ENCODE peak calls at places on chromosomes 7 and 10, in eight cellular contexts. U is osteocyte; S is sigmoid colon; R is colonic mucosa; Y is CD4-positive, alpha-beta T cell; E is foreskin fibroblast; O is CD8-positive, alpha-beta T cell; Z is HFF-Myc. F is an unnamed sample.

GRCh38 chr10:5833814-5834213 is 20.6 kb upstream of the GDI2 start:
- DNase-seq in U (no peak), S (peak; percentile 19), R (no peak), Y (no peak), E (no peak), O (no peak), Z (no peak), F (no peak)

GRCh38 chr10:16713290-16713689 is 103.9 kb downstream of the RSU1 start:
- DNase-seq in U (no peak), S (no peak), R (no peak), Y (no peak), E (no peak), O (no peak), Z (no peak), F (no peak)

GRCh38 chr7:29622335-29623265 is 59.0 kb downstream of the PRR15 start:
- DNase-seq in U (no peak), S (no peak), R (no peak), Y (no peak), E (peak; percentile 94), O (no peak), Z (peak; percentile 88), F (no peak)

GRCh38 chr10:6215241-6215640 is 12.5 kb downstream of the PFKFB3 start:
- DNase-seq in U (no peak), S (no peak), R (no peak), Y (no peak), E (no peak), O (no peak), Z (no peak), F (no peak)

GRCh38 chr10:26479766-26480492 is 41.8 kb downstream of the APBB1IP start:
- DNase-seq in U (no peak), S (no peak), R (no peak), Y (peak; percentile 26), E (no peak), O (peak; percentile 38), Z (no peak), F (no peak)

GRCh38 chr7:115183431-115184057 is 261.6 kb downstream of the MDFIC start:
- DNase-seq in U (no peak), S (no peak), R (no peak), Y (no peak), E (no peak), O (no peak), Z (no peak), F (no peak)

GRCh38 chr7:105521027-105521730 is 892 bp downstream of the PUS7 start:
- DNase-seq in U (no peak), S (peak; percentile 78), R (peak; percentile 64), Y (peak; percentile 3), E (peak; percentile 41), O (peak; percentile 28), Z (no peak), F (no peak)

GRCh38 chr10:70913546-70914240 is 25.3 kb upstream of the PCBD1 start:
- DNase-seq in U (no peak), S (no peak), R (no peak), Y (no peak), E (no peak), O (no peak), Z (no peak), F (no peak)

GRCh38 chr7:129676017-129676897 is 64.7 kb downstream of the NRF1 start:
- DNase-seq in U (no peak), S (no peak), R (no peak), Y (no peak), E (no peak), O (no peak), Z (no peak), F (no peak)

GRCh38 chr7:142720981-142721380 is 28.3 kb upstream of the PRSS1 start:
- DNase-seq in U (no peak), S (no peak), R (no peak), Y (no peak), E (no peak), O (no peak), Z (no peak), F (no peak)

GRCh38 chr7:83908526-83908925 is 259.6 kb upstream of the SEMA3E start:
- DNase-seq in U (no peak), S (no peak), R (no peak), Y (no peak), E (no peak), O (no peak), Z (no peak), F (no peak)

GRCh38 chr10:31031666-31032514 is at the start of gene ZNF438:
- DNase-seq in U (peak; percentile 99), S (peak; percentile 99), R (peak; percentile 98), Y (peak; percentile 91), E (peak; percentile 97), O (peak; percentile 94), Z (peak; percentile 88), F (peak; percentile 88)
- TF ChIP-seq CTCF in U (peak; percentile 54), S (peak; percentile 48), R (peak; percentile 56), Y (peak; percentile 74), E (no peak), O (peak; percentile 59), Z (no peak), F (no peak)

DNA sequence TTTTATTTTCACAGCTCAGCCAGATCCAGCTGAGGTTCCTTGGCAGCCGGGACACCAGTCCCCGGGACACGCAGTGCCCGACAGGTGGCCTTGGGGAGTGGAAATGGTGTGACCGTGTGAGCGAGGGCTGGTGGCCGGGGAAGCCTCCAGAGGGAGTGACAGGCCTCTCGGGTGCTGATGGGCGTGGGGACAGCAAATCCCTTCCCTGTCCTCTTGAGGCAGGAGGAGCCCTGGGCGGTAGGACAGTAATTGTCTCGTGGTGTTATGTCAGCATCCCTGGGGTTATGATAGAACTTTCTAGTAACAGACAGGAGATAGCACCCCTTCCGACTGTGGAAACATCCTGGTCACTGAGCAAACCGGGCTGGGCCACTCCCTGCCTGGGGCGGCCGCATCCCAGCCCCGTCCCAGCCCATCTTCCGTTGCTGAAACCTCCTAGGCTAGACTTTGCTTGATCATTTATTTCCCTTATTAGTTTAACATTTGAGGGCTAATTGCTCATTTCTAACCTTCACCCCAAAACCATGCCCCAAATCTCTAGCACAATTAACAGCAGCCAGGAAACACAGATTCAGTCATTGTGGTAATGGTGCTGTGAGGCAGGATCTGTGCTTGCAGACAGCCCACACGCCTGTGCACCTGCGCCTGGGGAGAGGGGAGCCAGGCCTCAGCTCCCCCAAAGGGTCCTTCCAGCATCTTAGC is 63.3 kb downstream of the ELFN1 start:
- DNase-seq in U (no peak), S (no peak), R (no peak), Y (no peak), E (no peak), O (no peak), Z (no peak), F (no peak)
- TF ChIP-seq CTCF in U (no peak), S (no peak), R (no peak), Y (no peak), E (no peak), O (no peak), Z (no peak), F (no peak)

GRCh38 chr10:3735175-3735574 is 49.8 kb downstream of the KLF6 start:
- DNase-seq in U (peak; percentile 80), S (no peak), R (no peak), Y (no peak), E (no peak), O (peak; percentile 9), Z (no peak), F (no peak)
- TF ChIP-seq CTCF in U (no peak), S (no peak), R (no peak), Y (no peak), E (no peak), O (no peak), Z (no peak), F (no peak)

DNA sequence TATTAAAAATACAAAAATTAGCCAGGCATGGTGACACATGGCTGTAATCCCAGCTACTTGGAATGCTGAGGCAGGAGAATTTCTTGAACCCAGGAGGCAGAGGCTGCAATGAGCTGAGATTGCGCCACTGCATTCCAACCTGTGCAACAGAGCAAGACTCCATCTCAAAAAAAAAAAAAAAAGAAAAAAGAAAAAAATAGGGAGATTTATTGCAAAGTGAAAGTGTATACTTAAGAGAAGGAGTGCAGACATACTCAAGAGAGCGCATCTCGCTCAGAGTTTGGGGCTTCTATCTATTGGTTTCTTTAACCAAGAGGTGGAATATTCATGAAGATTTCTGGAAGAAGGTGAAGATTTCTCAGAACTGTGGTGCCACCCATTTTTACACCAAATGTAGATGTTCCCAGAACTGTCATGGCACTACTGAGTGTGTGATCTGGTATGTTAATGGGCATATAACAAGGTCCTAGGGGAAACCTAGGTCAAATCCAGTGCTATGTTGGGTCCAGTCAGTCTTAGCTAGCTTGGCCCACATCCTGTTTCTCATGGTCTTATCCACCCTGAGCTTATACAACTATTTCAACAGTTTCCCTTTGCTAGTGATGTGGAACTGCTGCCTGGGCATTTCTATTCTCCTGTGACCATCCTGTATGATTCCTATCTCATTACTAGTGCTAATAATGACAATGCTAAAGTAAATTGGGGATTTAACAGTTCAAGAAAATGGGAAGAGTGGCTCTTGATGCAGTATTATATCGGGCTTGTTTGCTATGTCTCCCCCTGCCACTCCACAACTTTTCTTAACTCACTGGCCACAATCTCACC is 708.2 kb downstream of the XPNPEP1 start:
- DNase-seq in U (no peak), S (no peak), R (no peak), Y (no peak), E (peak; percentile 4), O (no peak), Z (no peak), F (no peak)
- TF ChIP-seq CTCF in U (no peak), S (no peak), R (no peak), Y (no peak), E (no peak), O (no peak), Z (no peak), F (no peak)

DNA sequence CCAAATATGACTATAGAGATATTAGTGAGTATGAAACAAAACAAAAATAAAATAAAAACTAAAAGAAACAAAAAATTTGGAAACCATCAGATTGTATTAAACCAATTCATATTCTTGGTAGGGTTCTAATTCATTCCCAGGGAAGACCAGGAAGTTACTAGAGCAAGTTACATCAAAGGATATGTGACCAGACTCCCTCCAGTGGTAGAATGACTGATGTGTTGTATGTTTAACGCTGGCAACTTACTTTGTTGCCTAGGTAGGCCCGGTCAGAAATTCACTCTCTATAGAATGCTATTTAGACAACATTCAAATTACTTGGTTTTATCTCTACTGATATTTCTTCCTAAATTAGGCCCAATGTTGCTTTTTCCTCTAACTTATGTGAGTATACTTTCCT is 5.2 kb downstream of the PHYHIPL start:
- DNase-seq in U (no peak), S (no peak), R (no peak), Y (no peak), E (peak; percentile 24), O (no peak), Z (peak; percentile 65), F (no peak)
- TF ChIP-seq CTCF in U (peak; percentile 79), S (peak; percentile 12), R (peak; percentile 41), Y (no peak), E (peak; percentile 63), O (no peak), Z (peak; percentile 46), F (no peak)

GRCh38 chr10:96470108-96470743 is 43.5 kb downstream of the TLL2 start:
- DNase-seq in U (no peak), S (no peak), R (no peak), Y (no peak), E (no peak), O (peak; percentile 16), Z (no peak), F (no peak)
- TF ChIP-seq CTCF in U (peak; percentile 49), S (no peak), R (peak; percentile 45), Y (peak; percentile 15), E (peak; percentile 50), O (no peak), Z (peak; percentile 63), F (no peak)

GRCh38 chr7:71746004-71746403 is 614.1 kb downstream of the GALNT17 start:
- DNase-seq in U (no peak), S (no peak), R (no peak), Y (no peak), E (no peak), O (no peak), Z (no peak), F (no peak)
- TF ChIP-seq CTCF in U (no peak), S (no peak), R (no peak), Y (no peak), E (no peak), O (no peak), Z (no peak), F (no peak)

GRCh38 chr10:62853710-62854109 is 37.5 kb upstream of the EGR2 start:
- DNase-seq in U (no peak), S (no peak), R (no peak), Y (no peak), E (no peak), O (peak; percentile 30), Z (no peak), F (no peak)
- TF ChIP-seq CTCF in U (no peak), S (no peak), R (no peak), Y (no peak), E (no peak), O (no peak), Z (no peak), F (no peak)